ENCODE peak calls at places on chromosomes 1 and 21, in four cellular contexts. T, F, O and P are unnamed samples.
A peak's percentile ranks its signal among the peaks of the same experiment; 100 is the strongest.

GRCh38 chr1:226681652-226682493 is 57.2 kb downstream of the ITPKB start:
- DNase-seq in T (no peak), O (no peak), F (no peak), P (no peak)

GRCh38 chr1:62229932-62230331 is 35.3 kb downstream of the L1TD1 start:
- DNase-seq in F (no peak), O (no peak), T (peak; percentile 27), P (no peak)

GRCh38 chr21:21101911-21102310 is 103.7 kb downstream of the NCAM2 start:
- DNase-seq in O (peak; percentile 27), F (peak; percentile 49), T (peak; percentile 61), P (peak; percentile 6)

GRCh38 chr1:91948501-91949355 is 473 bp upstream of the BRDT start:
- DNase-seq in T (no peak), F (no peak), O (peak; percentile 32), P (peak; percentile 50)

GRCh38 chr21:42222821-42223390 is 4.0 kb downstream of the ABCG1 start:
- DNase-seq in O (no peak), T (no peak), F (no peak), P (no peak)

GRCh38 chr1:10765734-10766478 is 30.5 kb downstream of the CASZ1 start:
- DNase-seq in T (no peak), O (no peak), F (no peak), P (no peak)

GRCh38 chr21:46183910-46184624 is at the start of gene SPATC1L:
- DNase-seq in F (peak; percentile 36), O (no peak), T (peak; percentile 74), P (peak; percentile 65)

GRCh38 chr1:162283657-162284056 is 93.0 kb downstream of the SPATA46 start:
- DNase-seq in T (no peak), F (no peak), O (no peak), P (no peak)

GRCh38 chr1:62435231-62436038 is 1.4 kb upstream of the USP1 start:
- DNase-seq in F (no peak), T (no peak), O (peak; percentile 12), P (no peak)

GRCh38 chr1:46822248-46822826 is 23.5 kb downstream of the CYP4B1 start:
- DNase-seq in F (no peak), T (no peak), O (no peak), P (no peak)

GRCh38 chr1:3453891-3454810 is at the start of gene ARHGEF16:
- DNase-seq in T (peak; percentile 79), F (peak; percentile 12), O (no peak), P (no peak)

GRCh38 chr1:96340688-96341087 is 380.9 kb upstream of the PTBP2 start:
- DNase-seq in T (no peak), F (no peak), O (no peak), P (no peak)

GRCh38 chr1:150021191-150021688 is 10.7 kb upstream of the OTUD7B start:
- DNase-seq in T (peak; percentile 17), O (no peak), F (no peak), P (no peak)

GRCh38 chr1:153341431-153341934 is 7.2 kb downstream of the PGLYRP4 start:
- DNase-seq in T (no peak), F (no peak), O (no peak), P (no peak)

GRCh38 chr1:179126338-179127060 is 44.6 kb downstream of the TOR3A start:
- DNase-seq in O (no peak), F (peak; percentile 40), T (no peak), P (no peak)

GRCh38 chr1:209412036-209412435 is 171.5 kb upstream of the CAMK1G start:
- DNase-seq in O (no peak), F (peak; percentile 45), T (no peak), P (no peak)

GRCh38 chr1:40479156-40479555 is 2.1 kb downstream of the ZFP69 start:
- DNase-seq in O (no peak), T (no peak), F (no peak), P (peak; percentile 41)

GRCh38 chr21:42565206-42565810 is 51.7 kb downstream of the SLC37A1 start:
- DNase-seq in T (no peak), F (no peak), O (no peak), P (no peak)

GRCh38 chr1:17292299-17293198 is 15.4 kb upstream of the PADI4 start:
- DNase-seq in T (no peak), F (no peak), O (no peak), P (no peak)

GRCh38 chr1:13699510-13699909 is 478 bp upstream of the PRDM2 start:
- DNase-seq in F (peak; percentile 40), O (peak; percentile 5), T (no peak), P (peak; percentile 19)

GRCh38 chr1:35298464-35298863 is 30.0 kb downstream of the ZMYM4 start:
- DNase-seq in O (peak; percentile 26), T (peak; percentile 58), F (peak; percentile 50), P (peak; percentile 28)

GRCh38 chr21:40512590-40512989 is 334.4 kb downstream of the DSCAM start:
- DNase-seq in T (no peak), O (peak; percentile 41), F (no peak), P (peak; percentile 18)

GRCh38 chr1:195495720-195496635 is 1112.3 kb downstream of the KCNT2 start:
- DNase-seq in T (no peak), F (no peak), O (no peak), P (no peak)
- TF ChIP-seq CTCF in T (no peak), F (no peak), O (no peak), P (no peak)

GRCh38 chr1:113811888-113812660 is at the start of gene RSBN1:
- DNase-seq in T (peak; percentile 100), F (peak; percentile 98), O (peak; percentile 99), P (peak; percentile 99)
- TF ChIP-seq CTCF in T (no peak), F (no peak), O (no peak), P (no peak)

GRCh38 chr1:81305997-81306452 is 494.7 kb upstream of the ADGRL2 start:
- DNase-seq in T (peak; percentile 53), O (no peak), F (peak; percentile 68), P (no peak)
- TF ChIP-seq CTCF in T (peak; percentile 35), O (no peak), F (peak; percentile 41), P (no peak)

GRCh38 chr1:30521261-30521865 is 202.0 kb downstream of the MATN1 start:
- DNase-seq in O (no peak), T (no peak), F (no peak), P (no peak)

GRCh38 chr1:30525631-30525979 is 197.8 kb downstream of the MATN1 start:
- DNase-seq in O (no peak), T (no peak), F (no peak), P (no peak)

GRCh38 chr1:30524840-30525617 is 198.4 kb downstream of the MATN1 start:
- DNase-seq in O (no peak), F (no peak), T (no peak), P (no peak)

GRCh38 chr1:30522031-30523004 is 201.1 kb downstream of the MATN1 start:
- DNase-seq in O (no peak), F (peak; percentile 86), T (peak; percentile 25), P (no peak)

GRCh38 chr1:30523055-30524020 is 200.0 kb downstream of the MATN1 start:
- DNase-seq in F (peak; percentile 82), T (no peak), O (no peak), P (no peak)
- TF ChIP-seq CTCF in F (no peak), T (no peak), O (no peak), P (no peak)

GRCh38 chr1:247400685-247401084 is 15.3 kb upstream of the NLRP3 start:
- DNase-seq in T (no peak), F (no peak), O (no peak), P (no peak)
- TF ChIP-seq CTCF in T (no peak), F (no peak), O (no peak), P (no peak)

GRCh38 chr1:219713981-219714381 is 101.1 kb upstream of the ZC3H11B start:
- DNase-seq in T (no peak), O (no peak), F (no peak), P (no peak)

GRCh38 chr1:219703240-219703639 is 90.3 kb upstream of the ZC3H11B start:
- DNase-seq in O (no peak), F (no peak), T (no peak), P (no peak)

GRCh38 chr1:219710529-219711194 is 97.8 kb upstream of the ZC3H11B start:
- DNase-seq in F (peak; percentile 94), T (no peak), O (no peak), P (no peak)

DNA sequence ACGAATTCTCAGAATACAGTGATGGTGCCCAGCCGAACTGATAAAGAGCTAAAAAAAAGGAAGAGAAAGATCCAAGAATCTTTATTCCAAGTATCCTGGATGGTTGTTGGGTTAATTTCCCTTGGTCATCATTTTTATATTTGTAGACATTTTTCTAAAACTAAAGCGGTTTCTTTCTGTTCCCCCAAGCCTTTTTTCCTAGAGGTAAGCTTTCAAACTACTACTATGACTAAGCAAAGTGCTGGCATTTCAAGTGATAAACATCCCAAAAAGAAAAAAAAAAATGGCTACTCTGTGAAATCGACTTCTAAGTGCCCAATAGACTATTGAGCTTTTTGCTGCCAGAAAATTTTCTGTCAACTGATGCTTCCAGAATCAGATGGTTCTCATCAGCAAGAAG is 96.0 kb upstream of the ZC3H11B start:
- DNase-seq in F (peak; percentile 16), T (no peak), O (no peak), P (no peak)
- TF ChIP-seq CTCF in F (no peak), T (no peak), O (no peak), P (no peak)

GRCh38 chr1:87894041-87894440 is 565.4 kb downstream of the LMO4 start:
- DNase-seq in F (no peak), O (no peak), T (no peak), P (no peak)

GRCh38 chr1:87902830-87903614 is 574.3 kb downstream of the LMO4 start:
- DNase-seq in T (peak; percentile 60), F (peak; percentile 34), O (no peak), P (peak; percentile 1)

GRCh38 chr1:87897486-87897885 is 568.8 kb downstream of the LMO4 start:
- DNase-seq in F (no peak), T (no peak), O (no peak), P (no peak)

GRCh38 chr1:87899746-87900145 is 571.1 kb downstream of the LMO4 start:
- DNase-seq in T (no peak), F (no peak), O (no peak), P (no peak)

GRCh38 chr1:87898401-87898800 is 569.7 kb downstream of the LMO4 start:
- DNase-seq in O (no peak), T (no peak), F (no peak), P (no peak)
- TF ChIP-seq CTCF in O (no peak), T (no peak), F (no peak), P (no peak)

GRCh38 chr1:66733348-66734017 is 18.8 kb upstream of the DYNLT5 start:
- DNase-seq in T (no peak), F (peak; percentile 28), O (no peak), P (no peak)
- TF ChIP-seq CTCF in T (peak; percentile 25), F (no peak), O (no peak), P (no peak)